ENCODE peak calls at places on chromosomes 6 and 20, in five cellular contexts. One of them, this sample, is unnamed.

GRCh38 chr6:10837692-10837996 is 695 bp downstream of the MAK start:
- DNase-seq in NCI-H146: peak; percentile 24
- DNase-seq in H54: peak; percentile 27
- DNase-seq in A172: no peak
- DNase-seq in CD8-positive, alpha-beta memory T cell: peak; percentile 23
- DNase-seq in this sample: no peak

GRCh38 chr6:145731432-145731831 is 3.9 kb downstream of the EPM2A start:
- DNase-seq in NCI-H146: no peak
- DNase-seq in H54: no peak
- DNase-seq in A172: no peak
- DNase-seq in CD8-positive, alpha-beta memory T cell: no peak
- DNase-seq in this sample: no peak

GRCh38 chr6:163986313-163986712 is 571.8 kb downstream of the QKI start:
- DNase-seq in NCI-H146: peak; percentile 65
- DNase-seq in H54: no peak
- DNase-seq in A172: peak; percentile 54
- DNase-seq in CD8-positive, alpha-beta memory T cell: no peak
- DNase-seq in this sample: no peak

GRCh38 chr6:106754215-106754614 is 124.8 kb downstream of the QRSL1 start:
- DNase-seq in NCI-H146: no peak
- DNase-seq in H54: no peak
- DNase-seq in A172: no peak
- DNase-seq in CD8-positive, alpha-beta memory T cell: no peak
- DNase-seq in this sample: no peak

GRCh38 chr20:44422083-44422482 is 53.6 kb upstream of the TTPAL start:
- DNase-seq in NCI-H146: no peak
- DNase-seq in H54: peak; percentile 54
- DNase-seq in A172: peak; percentile 51
- DNase-seq in CD8-positive, alpha-beta memory T cell: no peak
- DNase-seq in this sample: no peak

GRCh38 chr6:81735756-81736380 is 16.6 kb downstream of the TENT5A start:
- DNase-seq in NCI-H146: no peak
- DNase-seq in H54: no peak
- DNase-seq in A172: no peak
- DNase-seq in CD8-positive, alpha-beta memory T cell: no peak
- DNase-seq in this sample: no peak

GRCh38 chr6:20511858-20512257 is 22.4 kb upstream of the CDKAL1 start:
- DNase-seq in NCI-H146: no peak
- DNase-seq in H54: no peak
- DNase-seq in A172: no peak
- DNase-seq in CD8-positive, alpha-beta memory T cell: no peak
- DNase-seq in this sample: no peak

GRCh38 chr20:45470262-45470931 is 844 bp downstream of the WFDC2 start:
- DNase-seq in NCI-H146: peak; percentile 78
- DNase-seq in H54: no peak
- DNase-seq in A172: no peak
- DNase-seq in CD8-positive, alpha-beta memory T cell: no peak
- DNase-seq in this sample: no peak

GRCh38 chr6:89640804-89641203 is 2.3 kb upstream of the LYRM2 start:
- DNase-seq in NCI-H146: no peak
- DNase-seq in H54: no peak
- DNase-seq in A172: no peak
- DNase-seq in CD8-positive, alpha-beta memory T cell: no peak
- DNase-seq in this sample: no peak

GRCh38 chr6:111718326-111718725 is 112.6 kb upstream of the TRAF3IP2 start:
- DNase-seq in NCI-H146: no peak
- DNase-seq in H54: no peak
- DNase-seq in A172: no peak
- DNase-seq in CD8-positive, alpha-beta memory T cell: no peak
- DNase-seq in this sample: no peak

GRCh38 chr6:130282234-130282995 is 59.7 kb upstream of the SAMD3 start:
- DNase-seq in NCI-H146: no peak
- DNase-seq in H54: no peak
- DNase-seq in A172: peak; percentile 9
- DNase-seq in CD8-positive, alpha-beta memory T cell: peak; percentile 34
- DNase-seq in this sample: peak; percentile 54

GRCh38 chr20:11248691-11249178 is 574.9 kb upstream of the JAG1 start:
- DNase-seq in NCI-H146: peak; percentile 56
- DNase-seq in H54: no peak
- DNase-seq in A172: no peak
- DNase-seq in CD8-positive, alpha-beta memory T cell: no peak
- DNase-seq in this sample: no peak

GRCh38 chr20:41308726-41309413 is 8.7 kb downstream of the ZHX3 start:
- DNase-seq in NCI-H146: no peak
- DNase-seq in H54: no peak
- DNase-seq in A172: no peak
- DNase-seq in CD8-positive, alpha-beta memory T cell: no peak
- DNase-seq in this sample: no peak

This sample was measured in naive thymus-derived CD4-positive, alpha-beta T cell.